ENCODE peak calls at places on chromosomes 1 and 21, in four cellular contexts. V, O, K and F are unnamed samples.

GRCh38 chr1:53769780-53770179 is 30.8 kb upstream of the GLIS1 start:
- DNase-seq in V (no peak), O (no peak), K (no peak), F (no peak)

GRCh38 chr1:3548156-3548893 is 63.0 kb downstream of the MEGF6 start:
- DNase-seq in V (no peak), O (no peak), K (no peak), F (no peak)

GRCh38 chr1:24022611-24023359 is 42.7 kb upstream of the SRSF10 start:
- DNase-seq in V (peak; percentile 81), O (peak; percentile 83), K (peak; percentile 71), F (no peak)

GRCh38 chr1:113320972-113321680 is 69.2 kb upstream of the MAGI3 start:
- DNase-seq in V (peak; percentile 11), O (no peak), K (no peak), F (no peak)

GRCh38 chr1:5481889-5482288 is 510.3 kb downstream of the NPHP4 start:
- DNase-seq in V (peak; percentile 3), O (no peak), K (no peak), F (peak; percentile 44)

GRCh38 chr1:155181371-155182051 is 7.9 kb downstream of the TRIM46 start:
- DNase-seq in V (no peak), O (no peak), K (no peak), F (no peak)

GRCh38 chr1:145885738-145886287 is at the start of gene ANKRD35:
- DNase-seq in V (peak; percentile 84), O (peak; percentile 64), K (peak; percentile 46), F (peak; percentile 97)

GRCh38 chr1:204202481-204202880 is 6.2 kb upstream of the KISS1 start:
- DNase-seq in V (no peak), O (no peak), K (no peak), F (no peak)

GRCh38 chr21:37742532-37742931 is 173.7 kb downstream of the KCNJ6 start:
- DNase-seq in V (no peak), O (peak; percentile 25), K (peak; percentile 58), F (no peak)

GRCh38 chr1:206556748-206557635 is 49.7 kb downstream of the RASSF5 start:
- DNase-seq in V (peak; percentile 80), O (peak; percentile 36), K (no peak), F (peak; percentile 83)

GRCh38 chr1:235207202-235207565 is 46.1 kb upstream of the RBM34 start:
- DNase-seq in V (no peak), O (peak; percentile 66), K (peak; percentile 15), F (no peak)

GRCh38 chr1:118101445-118101844 is 83.6 kb downstream of the SPAG17 start:
- DNase-seq in V (peak; percentile 73), O (peak; percentile 75), K (peak; percentile 81), F (no peak)
- TF ChIP-seq CTCF in V (no peak), O (no peak), K (no peak), F (no peak)

DNA sequence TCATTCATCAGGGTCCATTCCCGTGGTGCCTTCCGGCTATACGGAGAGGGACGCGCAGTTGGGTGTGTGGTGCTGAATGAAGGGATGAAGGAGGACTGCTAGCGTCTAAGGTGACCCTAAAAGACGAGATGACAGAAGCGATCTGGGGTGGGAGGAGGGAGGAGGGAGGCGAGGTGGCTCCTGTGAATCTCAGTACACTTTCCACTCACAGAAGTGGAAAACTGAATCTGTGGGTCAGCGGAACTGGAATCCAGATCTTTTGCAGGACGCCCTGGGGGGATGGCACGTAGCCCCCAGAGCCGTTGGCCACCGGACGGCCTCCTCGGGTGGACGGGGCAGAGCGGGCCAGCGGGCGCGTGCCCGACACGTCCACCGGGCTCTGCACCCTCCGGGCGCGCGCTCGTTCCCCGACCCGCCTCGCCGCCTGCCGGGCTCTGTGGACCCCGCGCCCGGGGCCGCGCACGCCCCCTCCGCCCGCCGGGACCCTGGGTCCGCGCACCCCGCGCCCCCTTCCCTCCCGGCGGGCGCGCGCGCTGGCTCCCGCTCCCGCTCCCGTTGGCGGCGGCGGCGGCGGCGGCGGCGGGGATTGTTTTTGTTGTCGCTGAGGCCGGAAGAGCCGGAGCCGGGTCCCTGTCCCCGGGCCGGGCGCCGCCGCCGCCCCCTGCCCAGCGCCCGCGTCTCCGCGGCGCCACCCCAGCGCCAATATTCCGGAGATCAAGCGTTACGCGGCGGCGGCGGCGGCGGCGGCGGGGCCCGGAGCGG is at the start of gene AGO4:
- DNase-seq in V (peak; percentile 32), O (peak; percentile 7), K (peak; percentile 6), F (peak; percentile 81)
- TF ChIP-seq CTCF in V (no peak), O (no peak), K (no peak), F (no peak)

GRCh38 chr1:63004868-63005267 is 220.9 kb downstream of the ATG4C start:
- DNase-seq in V (peak; percentile 31), O (no peak), K (no peak), F (peak; percentile 39)
- TF ChIP-seq CTCF in V (peak; percentile 44), O (peak; percentile 18), K (peak; percentile 42), F (peak; percentile 21)

GRCh38 chr1:180462099-180462498 is 40.3 kb downstream of the ACBD6 start:
- DNase-seq in V (no peak), O (no peak), K (peak; percentile 14), F (no peak)
- TF ChIP-seq CTCF in V (no peak), O (no peak), K (no peak), F (no peak)

GRCh38 chr1:115458426-115459114 is 120.5 kb upstream of the NGF start:
- DNase-seq in V (peak; percentile 84), O (no peak), K (no peak), F (no peak)

GRCh38 chr1:115462677-115463076 is 124.6 kb upstream of the NGF start:
- DNase-seq in V (no peak), O (no peak), K (no peak), F (no peak)

GRCh38 chr1:115463347-115463746 is 125.3 kb upstream of the NGF start:
- DNase-seq in V (peak; percentile 63), O (peak; percentile 25), K (no peak), F (no peak)

GRCh38 chr1:115459161-115459560 is 121.1 kb upstream of the NGF start:
- DNase-seq in V (no peak), O (no peak), K (no peak), F (no peak)

DNA sequence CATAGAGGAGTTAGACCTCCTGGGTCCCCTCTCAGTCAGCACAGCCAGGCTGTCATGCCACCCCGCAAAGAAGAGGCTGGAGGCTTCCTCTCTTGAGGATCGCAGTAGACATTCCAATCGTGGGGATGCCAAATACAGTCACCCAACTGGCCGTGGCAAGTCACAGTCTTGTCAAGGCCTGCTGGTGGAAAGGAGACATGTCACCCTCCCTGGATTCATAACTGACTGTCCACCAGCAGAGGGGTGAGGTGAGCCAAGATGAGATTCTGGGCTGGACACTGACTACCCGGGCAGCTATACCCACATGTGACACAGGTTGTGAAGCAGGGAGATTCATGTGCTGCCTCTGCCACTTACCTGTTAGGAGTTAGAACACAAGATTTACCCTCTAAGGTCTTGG is 123.5 kb upstream of the NGF start:
- DNase-seq in V (no peak), O (no peak), K (no peak), F (no peak)
- TF ChIP-seq CTCF in V (peak; percentile 34), O (no peak), K (peak; percentile 26), F (no peak)

GRCh38 chr1:221865808-221866207 is 123.9 kb upstream of the DUSP10 start:
- DNase-seq in V (peak; percentile 16), O (peak; percentile 83), K (peak; percentile 94), F (no peak)
- TF ChIP-seq CTCF in V (no peak), O (no peak), K (no peak), F (no peak)

GRCh38 chr1:8165595-8166360 is 139.7 kb upstream of the ERRFI1 start:
- DNase-seq in V (no peak), O (no peak), K (no peak), F (no peak)
- TF ChIP-seq CTCF in V (peak; percentile 51), O (no peak), K (peak; percentile 42), F (no peak)

DNA sequence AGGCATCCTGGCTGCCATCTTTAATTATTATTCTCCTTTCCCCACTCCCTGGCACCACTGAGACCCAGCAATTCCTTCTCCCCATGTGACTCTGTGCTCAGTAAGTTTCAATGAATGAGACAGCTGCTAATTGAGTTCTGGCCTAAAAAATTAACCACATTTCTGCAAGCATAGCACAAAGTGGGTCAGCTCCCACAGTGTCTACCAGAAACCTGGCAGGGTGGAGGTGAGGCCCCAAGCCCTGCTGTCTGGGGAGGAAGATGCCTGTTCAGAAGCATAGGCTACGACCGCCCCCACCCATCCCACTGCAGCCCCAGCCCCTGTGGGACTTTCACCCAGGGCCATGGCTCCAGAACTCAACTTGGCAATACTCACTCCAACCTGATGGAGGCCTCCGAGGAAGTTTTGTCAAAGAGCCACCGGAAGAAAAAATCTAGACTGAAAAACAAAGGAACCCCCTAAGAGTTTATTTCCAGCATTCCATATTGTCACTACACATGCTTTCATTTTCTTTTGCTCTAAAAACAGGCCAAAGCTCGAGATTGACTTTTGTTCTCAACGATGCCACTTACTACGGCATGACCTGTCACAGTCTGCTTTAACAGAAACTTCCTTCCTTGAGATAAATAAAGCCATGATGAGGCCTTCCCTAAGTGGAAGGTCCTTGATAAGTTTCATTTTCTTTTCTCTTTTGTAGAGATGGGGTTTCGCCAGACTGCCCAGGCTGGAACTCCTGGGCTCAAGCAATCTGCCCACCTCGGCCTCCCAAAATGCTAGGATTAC is 26.5 kb downstream of the TMEM63A start:
- DNase-seq in V (no peak), O (no peak), K (no peak), F (no peak)
- TF ChIP-seq CTCF in V (no peak), O (no peak), K (no peak), F (no peak)

GRCh38 chr1:25531082-25531461 is 12.3 kb upstream of the LDLRAP1 start:
- DNase-seq in V (no peak), O (no peak), K (no peak), F (no peak)
- TF ChIP-seq CTCF in V (no peak), O (no peak), K (no peak), F (no peak)

DNA sequence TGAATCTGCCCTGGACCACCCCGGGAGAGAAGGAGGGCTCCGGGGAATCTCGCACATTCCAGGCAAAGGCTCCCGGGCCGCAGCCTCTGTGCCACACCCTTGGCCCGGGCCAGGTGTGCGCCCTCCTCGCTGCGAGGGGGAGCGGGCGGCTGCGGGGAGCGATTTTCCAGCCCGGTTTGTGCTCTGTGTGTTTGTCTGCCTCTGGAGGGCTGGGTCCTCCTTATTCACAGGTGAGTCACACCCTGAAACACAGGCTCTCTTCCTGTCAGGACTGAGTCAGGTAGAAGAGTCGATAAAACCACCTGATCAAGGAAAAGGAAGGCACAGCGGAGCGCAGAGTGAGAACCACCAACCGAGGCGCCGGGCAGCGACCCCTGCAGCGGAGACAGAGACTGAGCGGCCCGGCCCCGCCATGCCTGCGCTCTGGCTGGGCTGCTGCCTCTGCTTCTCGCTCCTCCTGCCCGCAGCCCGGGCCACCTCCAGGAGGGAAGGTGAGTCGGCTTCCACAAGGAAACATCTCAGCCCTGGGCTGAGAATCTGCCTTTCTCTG is at the start of gene LAMC2:
- DNase-seq in V (peak; percentile 93), O (peak; percentile 99), K (peak; percentile 99), F (peak; percentile 40)
- TF ChIP-seq CTCF in V (peak; percentile 58), O (peak; percentile 34), K (peak; percentile 93), F (no peak)